ENCODE peak calls at places on chromosomes 13 and 19, in nine cellular contexts. X, E, D, Z, J, R, I, B and N are unnamed samples.

GRCh38 chr13:109154546-109154945 is 525.1 kb downstream of the MYO16 start:
- DNase-seq in X (no peak), E (no peak), D (no peak), Z (no peak), J (no peak), R (no peak), I (no peak), B (peak), N (no peak)

GRCh38 chr19:48780684-48781391 is 25.5 kb downstream of the FGF21 start:
- DNase-seq in X (no peak), E (no peak), D (no peak), Z (peak), J (no peak), R (peak), I (no peak), B (peak), N (no peak)

GRCh38 chr13:111361046-111361872 is 40.8 kb downstream of the TEX29 start:
- DNase-seq in X (no peak), E (no peak), D (no peak), Z (no peak), J (no peak), R (no peak), I (no peak), B (no peak), N (no peak)

GRCh38 chr19:58516964-58517833 is 2.4 kb downstream of the ZBTB45 start:
- DNase-seq in X (no peak), E (no peak), D (no peak), Z (no peak), J (no peak), R (no peak), I (no peak), B (no peak), N (no peak)

GRCh38 chr19:16588089-16588823 is 16.0 kb upstream of the SLC35E1 start:
- DNase-seq in X (no peak), E (no peak), D (peak), Z (peak), J (no peak), R (no peak), I (no peak), B (peak), N (peak)

GRCh38 chr19:39590265-39590664 is 12.1 kb upstream of the LGALS13 start:
- DNase-seq in X (no peak), E (no peak), D (no peak), Z (no peak), J (no peak), R (no peak), I (no peak), B (peak), N (no peak)

GRCh38 chr19:47623151-47623920 is 14.4 kb downstream of the BICRA start:
- DNase-seq in X (no peak), E (peak), D (no peak), Z (no peak), J (no peak), R (no peak), I (no peak), B (no peak), N (no peak)

GRCh38 chr13:100646030-100646673 is 28.4 kb downstream of the TMTC4 start:
- DNase-seq in X (no peak), E (peak), D (no peak), Z (no peak), J (no peak), R (no peak), I (no peak), B (peak), N (no peak)

GRCh38 chr19:35534803-35535480 is 1.7 kb downstream of the GAPDHS start:
- DNase-seq in X (no peak), E (no peak), D (no peak), Z (no peak), J (no peak), R (no peak), I (no peak), B (no peak), N (no peak)

GRCh38 chr19:41373993-41374392 is 2.3 kb upstream of the TMEM91 start:
- DNase-seq in X (no peak), E (peak), D (no peak), Z (no peak), J (peak), R (no peak), I (no peak), B (peak), N (no peak)

GRCh38 chr13:49307365-49307764 is 59.6 kb downstream of the CDADC1 start:
- DNase-seq in X (no peak), E (no peak), D (no peak), Z (no peak), J (no peak), R (no peak), I (no peak), B (peak), N (no peak)

GRCh38 chr13:102686024-102686423 is 8.8 kb downstream of the METTL21C start:
- DNase-seq in X (no peak), E (no peak), D (no peak), Z (no peak), J (no peak), R (no peak), I (no peak), B (no peak), N (no peak)

GRCh38 chr19:19451429-19452240 is 46.2 kb downstream of the GATAD2A start:
- DNase-seq in X (no peak), E (no peak), D (no peak), Z (no peak), J (no peak), R (no peak), I (no peak), B (peak), N (no peak)

GRCh38 chr19:55680339-55681130 is 5.5 kb downstream of the EPN1 start:
- DNase-seq in X (no peak), E (no peak), D (no peak), Z (no peak), J (no peak), R (no peak), I (no peak), B (no peak), N (no peak)

GRCh38 chr13:59531571-59532091 is 632.1 kb downstream of the DIAPH3 start:
- DNase-seq in X (peak), E (no peak), D (no peak), Z (peak), J (peak), R (peak), I (peak), B (peak), N (peak)

GRCh38 chr13:32530841-32531253 is 7.7 kb downstream of the N4BP2L2 start:
- DNase-seq in X (no peak), E (no peak), D (no peak), Z (peak), J (peak), R (no peak), I (no peak), B (peak), N (peak)

GRCh38 chr19:58274771-58275199 is 4.0 kb upstream of the ZNF8 start:
- DNase-seq in X (no peak), E (no peak), D (no peak), Z (no peak), J (no peak), R (no peak), I (no peak), B (peak), N (no peak)

GRCh38 chr13:114315074-114315785 is 927 bp downstream of the CHAMP1 start:
- DNase-seq in X (no peak), E (no peak), D (no peak), Z (peak), J (no peak), R (peak), I (no peak), B (no peak), N (peak)

GRCh38 chr13:33867472-33867871 is 49.5 kb downstream of the RFC3 start:
- DNase-seq in X (no peak), E (no peak), D (no peak), Z (no peak), J (no peak), R (no peak), I (no peak), B (no peak), N (no peak)

GRCh38 chr19:2624537-2625091 is 77.9 kb downstream of the GNG7 start:
- DNase-seq in X (no peak), E (peak), D (no peak), Z (no peak), J (no peak), R (no peak), I (no peak), B (no peak), N (no peak)

GRCh38 chr19:17246681-17247425 is 1.1 kb upstream of the NR2F6 start:
- DNase-seq in X (no peak), E (no peak), D (no peak), Z (no peak), J (no peak), R (no peak), I (peak), B (peak), N (no peak)

GRCh38 chr13:24134772-24135171 is 25.7 kb upstream of the SPATA13 start:
- DNase-seq in X (no peak), E (no peak), D (no peak), Z (no peak), J (no peak), R (no peak), I (no peak), B (no peak), N (no peak)

GRCh38 chr19:7624810-7625209 is 4.5 kb downstream of the XAB2 start:
- DNase-seq in X (no peak), E (no peak), D (no peak), Z (no peak), J (no peak), R (no peak), I (no peak), B (no peak), N (no peak)

GRCh38 chr19:21498651-21499050 is 6.8 kb upstream of the ZNF429 start:
- DNase-seq in X (no peak), E (no peak), D (no peak), Z (no peak), J (no peak), R (no peak), I (no peak), B (no peak), N (no peak)

GRCh38 chr13:54633461-54633860 is 1604.8 kb downstream of the OLFM4 start:
- DNase-seq in X (no peak), E (no peak), D (no peak), Z (no peak), J (no peak), R (no peak), I (no peak), B (no peak), N (no peak)

GRCh38 chr13:110698689-110699088 is 7.2 kb downstream of the CARS2 start:
- DNase-seq in X (no peak), E (no peak), D (no peak), Z (no peak), J (no peak), R (no peak), I (no peak), B (no peak), N (no peak)

GRCh38 chr19:29449371-29449770 is 76.4 kb upstream of the VSTM2B start:
- DNase-seq in X (no peak), E (no peak), D (no peak), Z (no peak), J (no peak), R (no peak), I (no peak), B (no peak), N (no peak)

GRCh38 chr13:113835461-113836274 is 28.2 kb downstream of the GAS6 start:
- DNase-seq in X (no peak), E (peak), D (no peak), Z (no peak), J (no peak), R (no peak), I (no peak), B (peak), N (no peak)

GRCh38 chr13:25286969-25287961 is at the start of gene MTMR6:
- DNase-seq in X (peak), E (peak), D (peak), Z (peak), J (no peak), R (peak), I (peak), B (peak), N (peak)

GRCh38 chr13:33434676-33435075 is 149.1 kb upstream of the STARD13 start:
- DNase-seq in X (no peak), E (no peak), D (no peak), Z (no peak), J (no peak), R (no peak), I (no peak), B (no peak), N (no peak)

GRCh38 chr13:113112893-113113845 is 7.6 kb downstream of the F7 start:
- DNase-seq in X (no peak), E (no peak), D (no peak), Z (no peak), J (no peak), R (no peak), I (no peak), B (no peak), N (no peak)

GRCh38 chr13:109146912-109147624 is 517.7 kb downstream of the MYO16 start:
- DNase-seq in X (no peak), E (no peak), D (no peak), Z (no peak), J (no peak), R (no peak), I (no peak), B (peak), N (no peak)

GRCh38 chr19:1258707-1259205 is 10.4 kb downstream of the MIDN start:
- DNase-seq in X (no peak), E (no peak), D (no peak), Z (no peak), J (no peak), R (no peak), I (no peak), B (no peak), N (no peak)

GRCh38 chr19:48053856-48054255 is 10.0 kb upstream of the CABP5 start:
- DNase-seq in X (peak), E (no peak), D (no peak), Z (no peak), J (no peak), R (no peak), I (no peak), B (no peak), N (no peak)